ENCODE peak calls at places on chromosomes 12 and 14, in four cellular contexts. U is posterior cingulate gyrus, D is HFFc6, I is NCI-H69. H is an unnamed sample.
A peak's percentile ranks its signal among the peaks of the same experiment; 100 is the strongest.

GRCh38 chr14:92984082-92984788 is 61.3 kb downstream of the CHGA start:
- DNase-seq in U (peak; percentile 24), D (no peak), I (no peak), H (no peak)

GRCh38 chr12:130818381-130819247 is 20.4 kb downstream of the STX2 start:
- DNase-seq in U (peak; percentile 93), D (no peak), I (peak; percentile 75), H (no peak)

GRCh38 chr12:12902036-12902435 is 10.7 kb downstream of the GPRC5A start:
- DNase-seq in D (peak; percentile 21), I (no peak), U (no peak), H (no peak)

GRCh38 chr14:103290961-103291360 is 43.1 kb upstream of the EIF5 start:
- DNase-seq in D (no peak), I (no peak), U (no peak), H (no peak)

GRCh38 chr12:58321414-58321813 is 380.0 kb downstream of the ATP23 start:
- DNase-seq in D (no peak), U (no peak), I (no peak), H (no peak)

GRCh38 chr12:94152292-94153083 is 4.1 kb downstream of the PLXNC1 start:
- DNase-seq in U (no peak), I (peak; percentile 80), D (no peak), H (no peak)

GRCh38 chr12:60977966-60978365 is 1282.2 kb upstream of the USP15 start:
- DNase-seq in D (no peak), I (no peak), U (no peak), H (no peak)

GRCh38 chr12:122226366-122227222 is 742 bp upstream of the DIABLO start:
- DNase-seq in D (no peak), U (no peak), I (peak; percentile 68), H (no peak)

GRCh38 chr14:80996049-80996901 is 40.9 kb downstream of the TSHR start:
- DNase-seq in D (peak; percentile 88), U (no peak), I (peak; percentile 73), H (peak; percentile 65)

GRCh38 chr14:91568626-91569025 is 58.5 kb upstream of the PPP4R3A start:
- DNase-seq in I (no peak), U (no peak), D (no peak), H (no peak)

GRCh38 chr14:100601914-100602313 is 14.7 kb upstream of the BEGAIN start:
- DNase-seq in I (no peak), D (no peak), U (no peak), H (no peak)

GRCh38 chr12:47614521-47614920 is 91.3 kb downstream of the RPAP3 start:
- DNase-seq in D (no peak), I (no peak), U (no peak), H (no peak)

GRCh38 chr12:51357374-51358047 is 11.0 kb upstream of the CELA1 start:
- DNase-seq in U (no peak), I (no peak), D (no peak), H (no peak)

GRCh38 chr12:5013206-5013830 is 30.4 kb upstream of the KCNA5 start:
- DNase-seq in U (peak; percentile 75), I (no peak), D (no peak), H (no peak)

GRCh38 chr12:123024819-123025391 is 44.4 kb downstream of the ARL6IP4 start:
- DNase-seq in D (peak; percentile 40), I (no peak), U (peak; percentile 27), H (no peak)

GRCh38 chr12:105567061-105567460 is 236.6 kb downstream of the C12orf75 start:
- DNase-seq in I (no peak), U (no peak), D (no peak), H (no peak)

GRCh38 chr14:85566603-85567002 is 36.7 kb downstream of the FLRT2 start:
- DNase-seq in D (peak; percentile 90), I (no peak), U (no peak), H (peak; percentile 69)

GRCh38 chr14:76924363-76925151 is 98.3 kb downstream of the LRRC74A start:
- DNase-seq in I (peak; percentile 98), D (no peak), U (peak; percentile 87), H (no peak)

GRCh38 chr12:49346659-49347306 is at the start of gene DNAJC22:
- DNase-seq in D (no peak), U (no peak), I (peak; percentile 98), H (no peak)

GRCh38 chr14:102774391-102775153 is 2.7 kb upstream of the TRAF3 start:
- DNase-seq in I (peak; percentile 78), U (no peak), D (peak; percentile 70), H (peak; percentile 57)

GRCh38 chr12:121529184-121529583 is 51.6 kb downstream of the KDM2B start:
- DNase-seq in D (no peak), U (peak; percentile 12), I (no peak), H (no peak)